ENCODE peak calls at places on chromosomes 5 and 9, in seven cellular contexts. One of them, this sample, is unnamed.

GRCh38 chr9:4849364-4849763 is 56.6 kb downstream of the RCL1 start:
- DNase-seq in psoas muscle: no peak
- DNase-seq in prostate gland: no peak
- DNase-seq in tibial artery: no peak
- DNase-seq in upper lobe of left lung: no peak
- DNase-seq in mammary epithelial cell: no peak
- DNase-seq in aorta: no peak
- DNase-seq in this sample: no peak

GRCh38 chr9:76610009-76610352 is 151.0 kb downstream of the GCNT1 start:
- DNase-seq in psoas muscle: peak; percentile 85
- DNase-seq in prostate gland: no peak
- DNase-seq in tibial artery: peak; percentile 89
- DNase-seq in upper lobe of left lung: peak; percentile 65
- DNase-seq in mammary epithelial cell: no peak
- DNase-seq in aorta: peak; percentile 86
- DNase-seq in this sample: peak; percentile 81

GRCh38 chr9:84673806-84674205 is 4.3 kb downstream of the NTRK2 start:
- DNase-seq in psoas muscle: no peak
- DNase-seq in prostate gland: no peak
- DNase-seq in tibial artery: no peak
- DNase-seq in upper lobe of left lung: no peak
- DNase-seq in mammary epithelial cell: no peak
- DNase-seq in aorta: no peak
- DNase-seq in this sample: no peak

GRCh38 chr9:87601175-87601574 is 103.5 kb downstream of the DAPK1 start:
- DNase-seq in psoas muscle: no peak
- DNase-seq in prostate gland: no peak
- DNase-seq in tibial artery: peak; percentile 63
- DNase-seq in upper lobe of left lung: peak; percentile 93
- DNase-seq in mammary epithelial cell: no peak
- DNase-seq in aorta: peak; percentile 70
- DNase-seq in this sample: no peak

GRCh38 chr5:146284016-146284415 is 54.6 kb upstream of the POU4F3 start:
- DNase-seq in psoas muscle: no peak
- DNase-seq in prostate gland: no peak
- DNase-seq in tibial artery: no peak
- DNase-seq in upper lobe of left lung: no peak
- DNase-seq in mammary epithelial cell: peak; percentile 57
- DNase-seq in aorta: no peak
- DNase-seq in this sample: no peak

GRCh38 chr5:180069589-180070247 is 1.8 kb downstream of the RNF130 start:
- DNase-seq in psoas muscle: no peak
- DNase-seq in prostate gland: peak; percentile 16
- DNase-seq in tibial artery: peak; percentile 70
- DNase-seq in upper lobe of left lung: peak; percentile 79
- DNase-seq in mammary epithelial cell: no peak
- DNase-seq in aorta: peak; percentile 78
- DNase-seq in this sample: no peak

GRCh38 chr5:74067748-74068541 is 441.9 kb downstream of the ARHGEF28 start:
- DNase-seq in psoas muscle: no peak
- DNase-seq in prostate gland: peak; percentile 40
- DNase-seq in tibial artery: no peak
- DNase-seq in upper lobe of left lung: no peak
- DNase-seq in mammary epithelial cell: peak; percentile 85
- DNase-seq in aorta: no peak
- DNase-seq in this sample: no peak

GRCh38 chr9:33818832-33819500 is 2.0 kb downstream of the UBE2R2 start:
- DNase-seq in psoas muscle: no peak
- DNase-seq in prostate gland: no peak
- DNase-seq in tibial artery: no peak
- DNase-seq in upper lobe of left lung: no peak
- DNase-seq in mammary epithelial cell: peak; percentile 32
- DNase-seq in aorta: no peak
- DNase-seq in this sample: no peak

GRCh38 chr5:100901851-100902341 is 1.2 kb downstream of the ST8SIA4 start:
- DNase-seq in psoas muscle: peak; percentile 31
- DNase-seq in prostate gland: no peak
- DNase-seq in tibial artery: peak; percentile 55
- DNase-seq in upper lobe of left lung: peak; percentile 67
- DNase-seq in mammary epithelial cell: no peak
- DNase-seq in aorta: peak; percentile 55
- DNase-seq in this sample: no peak

GRCh38 chr5:67337751-67338150 is 141.2 kb upstream of the CD180 start:
- DNase-seq in psoas muscle: no peak
- DNase-seq in prostate gland: no peak
- DNase-seq in tibial artery: no peak
- DNase-seq in upper lobe of left lung: no peak
- DNase-seq in mammary epithelial cell: no peak
- DNase-seq in aorta: no peak
- DNase-seq in this sample: no peak

GRCh38 chr5:76180817-76181805 is 97.9 kb downstream of the SV2C start:
- DNase-seq in psoas muscle: no peak
- DNase-seq in prostate gland: no peak
- DNase-seq in tibial artery: no peak
- DNase-seq in upper lobe of left lung: peak; percentile 38
- DNase-seq in mammary epithelial cell: peak; percentile 15
- DNase-seq in aorta: no peak
- DNase-seq in this sample: no peak

GRCh38 chr9:21590058-21590996 is 108.2 kb upstream of the IFNE start:
- DNase-seq in psoas muscle: no peak
- DNase-seq in prostate gland: no peak
- DNase-seq in tibial artery: no peak
- DNase-seq in upper lobe of left lung: no peak
- DNase-seq in mammary epithelial cell: peak; percentile 12
- DNase-seq in aorta: no peak
- DNase-seq in this sample: no peak

GRCh38 chr5:29016067-29016466 is 1977.7 kb upstream of the CDH9 start:
- DNase-seq in psoas muscle: no peak
- DNase-seq in prostate gland: no peak
- DNase-seq in tibial artery: no peak
- DNase-seq in upper lobe of left lung: no peak
- DNase-seq in mammary epithelial cell: no peak
- DNase-seq in aorta: no peak
- DNase-seq in this sample: no peak

GRCh38 chr9:135103931-135104639 is 16.6 kb downstream of the OLFM1 start:
- DNase-seq in psoas muscle: no peak
- DNase-seq in prostate gland: no peak
- DNase-seq in tibial artery: no peak
- DNase-seq in upper lobe of left lung: no peak
- DNase-seq in mammary epithelial cell: no peak
- DNase-seq in aorta: no peak
- DNase-seq in this sample: no peak

GRCh38 chr9:33311953-33312352 is 21.6 kb downstream of the NFX1 start:
- DNase-seq in psoas muscle: no peak
- DNase-seq in prostate gland: no peak
- DNase-seq in tibial artery: no peak
- DNase-seq in upper lobe of left lung: no peak
- DNase-seq in mammary epithelial cell: no peak
- DNase-seq in aorta: no peak
- DNase-seq in this sample: no peak

GRCh38 chr5:137730331-137730730 is 5.6 kb downstream of the KLHL3 start:
- DNase-seq in psoas muscle: no peak
- DNase-seq in prostate gland: no peak
- DNase-seq in tibial artery: no peak
- DNase-seq in upper lobe of left lung: no peak
- DNase-seq in mammary epithelial cell: peak; percentile 87
- DNase-seq in aorta: no peak
- DNase-seq in this sample: no peak

GRCh38 chr9:14690986-14691730 is 2.1 kb downstream of the ZDHHC21 start:
- DNase-seq in psoas muscle: no peak
- DNase-seq in prostate gland: no peak
- DNase-seq in tibial artery: no peak
- DNase-seq in upper lobe of left lung: no peak
- DNase-seq in mammary epithelial cell: no peak
- DNase-seq in aorta: no peak
- DNase-seq in this sample: no peak

GRCh38 chr9:124488641-124489040 is 18.6 kb downstream of the NR5A1 start:
- DNase-seq in psoas muscle: no peak
- DNase-seq in prostate gland: no peak
- DNase-seq in tibial artery: no peak
- DNase-seq in upper lobe of left lung: no peak
- DNase-seq in mammary epithelial cell: no peak
- DNase-seq in aorta: no peak
- DNase-seq in this sample: no peak

GRCh38 chr9:127875306-127875966 is 2.0 kb downstream of the AK1 start:
- DNase-seq in psoas muscle: no peak
- DNase-seq in prostate gland: no peak
- DNase-seq in tibial artery: no peak
- DNase-seq in upper lobe of left lung: no peak
- DNase-seq in mammary epithelial cell: no peak
- DNase-seq in aorta: no peak
- DNase-seq in this sample: no peak

GRCh38 chr5:119315516-119315949 is 40.3 kb upstream of the TNFAIP8 start:
- DNase-seq in psoas muscle: no peak
- DNase-seq in prostate gland: no peak
- DNase-seq in tibial artery: no peak
- DNase-seq in upper lobe of left lung: no peak
- DNase-seq in mammary epithelial cell: peak; percentile 50
- DNase-seq in aorta: no peak
- DNase-seq in this sample: no peak

GRCh38 chr5:120012441-120012840 is 383.1 kb downstream of the FAM170A start:
- DNase-seq in psoas muscle: no peak
- DNase-seq in prostate gland: no peak
- DNase-seq in tibial artery: no peak
- DNase-seq in upper lobe of left lung: no peak
- DNase-seq in mammary epithelial cell: no peak
- DNase-seq in aorta: no peak
- DNase-seq in this sample: no peak

GRCh38 chr9:132068604-132069003 is 11.1 kb downstream of the MED27 start:
- DNase-seq in psoas muscle: no peak
- DNase-seq in prostate gland: no peak
- DNase-seq in tibial artery: no peak
- DNase-seq in upper lobe of left lung: no peak
- DNase-seq in mammary epithelial cell: no peak
- DNase-seq in aorta: no peak
- DNase-seq in this sample: no peak
- H3K4me3 ChIP-seq in psoas muscle: no peak overlapping the region
- H3K4me3 ChIP-seq in prostate gland: no peak overlapping the region
- H3K4me3 ChIP-seq in tibial artery: no peak overlapping the region
- H3K4me3 ChIP-seq in upper lobe of left lung: no peak overlapping the region
- H3K4me3 ChIP-seq in mammary epithelial cell: no peak overlapping the region
- H3K4me3 ChIP-seq in aorta: no peak overlapping the region
- H3K4me3 ChIP-seq in this sample: no peak overlapping the region

GRCh38 chr5:172415615-172416275 is 38.6 kb downstream of the SH3PXD2B start:
- DNase-seq in psoas muscle: no peak
- DNase-seq in prostate gland: no peak
- DNase-seq in tibial artery: peak; percentile 20
- DNase-seq in upper lobe of left lung: no peak
- DNase-seq in mammary epithelial cell: no peak
- DNase-seq in aorta: no peak
- DNase-seq in this sample: no peak

GRCh38 chr5:172417130-172417802 is 37.1 kb downstream of the SH3PXD2B start:
- DNase-seq in psoas muscle: no peak
- DNase-seq in prostate gland: no peak
- DNase-seq in tibial artery: no peak
- DNase-seq in upper lobe of left lung: no peak
- DNase-seq in mammary epithelial cell: no peak
- DNase-seq in aorta: no peak
- DNase-seq in this sample: no peak

GRCh38 chr5:172413601-172414000 is 40.7 kb downstream of the SH3PXD2B start:
- DNase-seq in psoas muscle: no peak
- DNase-seq in prostate gland: no peak
- DNase-seq in tibial artery: no peak
- DNase-seq in upper lobe of left lung: no peak
- DNase-seq in mammary epithelial cell: no peak
- DNase-seq in aorta: no peak
- DNase-seq in this sample: no peak

GRCh38 chr5:172412724-172413260 is 41.5 kb downstream of the SH3PXD2B start:
- DNase-seq in psoas muscle: peak; percentile 96
- DNase-seq in prostate gland: no peak
- DNase-seq in tibial artery: peak; percentile 95
- DNase-seq in upper lobe of left lung: peak; percentile 82
- DNase-seq in mammary epithelial cell: peak; percentile 45
- DNase-seq in aorta: peak; percentile 91
- DNase-seq in this sample: peak; percentile 91

GRCh38 chr5:172414618-172415599 is 39.4 kb downstream of the SH3PXD2B start:
- DNase-seq in psoas muscle: peak; percentile 78
- DNase-seq in prostate gland: peak; percentile 80
- DNase-seq in tibial artery: peak; percentile 82
- DNase-seq in upper lobe of left lung: peak; percentile 49
- DNase-seq in mammary epithelial cell: no peak
- DNase-seq in aorta: peak; percentile 79
- DNase-seq in this sample: peak; percentile 45
- H3K4me1 ChIP-seq in psoas muscle: no peaks in the 10 kb centered on the region
- H3K4me1 ChIP-seq in prostate gland: peaks cover 6% of the 10 kb centered on the region
- H3K4me1 ChIP-seq in tibial artery: no peaks in the 10 kb centered on the region
- H3K4me1 ChIP-seq in upper lobe of left lung: peaks cover 50% of the 10 kb centered on the region
- H3K4me1 ChIP-seq in mammary epithelial cell: peaks cover 37% of the 10 kb centered on the region
- H3K4me1 ChIP-seq in aorta: no peaks in the 10 kb centered on the region
- H3K4me1 ChIP-seq in this sample: peaks cover 72% of the 10 kb centered on the region

DNA sequence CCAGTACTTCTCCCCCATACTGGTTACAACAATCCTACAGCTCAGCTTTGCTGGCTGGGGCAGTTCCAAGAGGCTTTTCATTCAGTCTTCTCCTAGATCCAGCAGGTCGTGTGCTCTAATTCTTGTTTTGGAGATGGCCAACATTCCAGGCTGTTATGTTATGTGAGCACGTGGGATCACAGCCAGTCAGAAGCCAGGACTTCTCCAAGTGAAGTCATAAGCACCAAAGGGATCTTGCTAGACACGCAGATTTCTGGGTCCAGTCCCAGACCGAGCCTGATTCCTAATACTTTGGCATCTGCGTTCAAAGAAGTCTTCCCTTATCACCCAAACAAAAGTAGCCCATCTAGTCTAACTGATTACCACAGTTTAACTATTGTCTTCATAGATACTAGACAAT is 1.4 kb upstream of the LARP1 start:
- DNase-seq in psoas muscle: peak; percentile 82
- DNase-seq in prostate gland: peak; percentile 71
- DNase-seq in tibial artery: peak; percentile 89
- DNase-seq in upper lobe of left lung: peak; percentile 58
- DNase-seq in mammary epithelial cell: no peak
- DNase-seq in aorta: peak; percentile 80
- DNase-seq in this sample: peak; percentile 61
- H3K4me3 ChIP-seq in psoas muscle: peak overlapping the region; percentile 72
- H3K4me3 ChIP-seq in prostate gland: no peak overlapping the region
- H3K4me3 ChIP-seq in tibial artery: peak overlapping the region; percentile 74
- H3K4me3 ChIP-seq in upper lobe of left lung: no peak overlapping the region
- H3K4me3 ChIP-seq in mammary epithelial cell: no peak overlapping the region
- H3K4me3 ChIP-seq in aorta: no peak overlapping the region
- H3K4me3 ChIP-seq in this sample: peak overlapping the region; percentile 92

GRCh38 chr9:35658144-35658893 is at the start of gene CCDC107:
- DNase-seq in psoas muscle: peak; percentile 93
- DNase-seq in prostate gland: peak; percentile 79
- DNase-seq in tibial artery: peak; percentile 80
- DNase-seq in upper lobe of left lung: peak; percentile 84
- DNase-seq in mammary epithelial cell: peak; percentile 72
- DNase-seq in aorta: peak; percentile 91
- DNase-seq in this sample: peak; percentile 87

GRCh38 chr9:35657327-35658143 is at the start of gene RMRP:
- DNase-seq in psoas muscle: peak; percentile 99
- DNase-seq in prostate gland: peak; percentile 95
- DNase-seq in tibial artery: peak; percentile 94
- DNase-seq in upper lobe of left lung: peak; percentile 97
- DNase-seq in mammary epithelial cell: peak; percentile 99
- DNase-seq in aorta: peak; percentile 98
- DNase-seq in this sample: peak; percentile 97

GRCh38 chr9:35658894-35659220 is 765 bp downstream of the CCDC107 start:
- DNase-seq in psoas muscle: peak; percentile 76
- DNase-seq in prostate gland: no peak
- DNase-seq in tibial artery: peak; percentile 53
- DNase-seq in upper lobe of left lung: no peak
- DNase-seq in mammary epithelial cell: peak; percentile 54
- DNase-seq in aorta: peak; percentile 74
- DNase-seq in this sample: peak; percentile 42

GRCh38 chr9:35656340-35656739 is 1.5 kb downstream of the RMRP start:
- DNase-seq in psoas muscle: no peak
- DNase-seq in prostate gland: no peak
- DNase-seq in tibial artery: no peak
- DNase-seq in upper lobe of left lung: no peak
- DNase-seq in mammary epithelial cell: no peak
- DNase-seq in aorta: no peak
- DNase-seq in this sample: no peak

GRCh38 chr9:35656841-35657326 is 935 bp downstream of the RMRP start:
- DNase-seq in psoas muscle: no peak
- DNase-seq in prostate gland: no peak
- DNase-seq in tibial artery: peak; percentile 33
- DNase-seq in upper lobe of left lung: no peak
- DNase-seq in mammary epithelial cell: no peak
- DNase-seq in aorta: no peak
- DNase-seq in this sample: no peak
- H3K4me1 ChIP-seq in psoas muscle: peaks cover 26% of the 10 kb centered on the region
- H3K4me1 ChIP-seq in prostate gland: no peaks in the 10 kb centered on the region
- H3K4me1 ChIP-seq in tibial artery: no peaks in the 10 kb centered on the region
- H3K4me1 ChIP-seq in upper lobe of left lung: peaks cover 54% of the 10 kb centered on the region
- H3K4me1 ChIP-seq in mammary epithelial cell: peaks cover 26% of the 10 kb centered on the region
- H3K4me1 ChIP-seq in aorta: no peaks in the 10 kb centered on the region
- H3K4me1 ChIP-seq in this sample: peaks cover 46% of the 10 kb centered on the region